ENCODE peak calls at places on chromosomes 1 and 21, in seven cellular contexts. S is kidney tubule cell, H is uterus, K is kidney, E is endothelial cell, C is H54, D is cardiac septum. A is an unnamed sample.

GRCh38 chr1:156813750-156814570 is 2.7 kb downstream of the SH2D2A start:
- DNase-seq in E (peak), C (no peak), D (peak), S (peak), H (peak), K (peak), A (peak)

GRCh38 chr1:226737819-226738420 is 1.2 kb downstream of the ITPKB start:
- DNase-seq in D (peak), E (peak), K (peak), H (peak), C (peak), S (peak), A (peak)

GRCh38 chr1:244049969-244050834 is 881 bp upstream of the ZBTB18 start:
- DNase-seq in H (no peak), D (no peak), S (peak), E (no peak), C (no peak), K (no peak), A (no peak)

GRCh38 chr1:25033030-25033827 is 103.2 kb upstream of the RUNX3 start:
- DNase-seq in K (peak), H (no peak), E (no peak), S (no peak), D (no peak), C (no peak), A (no peak)

GRCh38 chr1:63327417-63328139 is 5.2 kb downstream of the FOXD3 start:
- DNase-seq in S (peak), E (peak), C (peak), H (no peak), K (peak), D (peak), A (peak)

GRCh38 chr1:15191785-15192184 is 38.2 kb downstream of the TMEM51 start:
- DNase-seq in E (no peak), C (no peak), K (no peak), H (no peak), S (no peak), D (no peak), A (no peak)

GRCh38 chr1:157834430-157834829 is 7.2 kb downstream of the CD5L start:
- DNase-seq in D (no peak), S (no peak), H (no peak), C (no peak), K (no peak), E (no peak), A (no peak)

GRCh38 chr1:183945432-183946308 is 91.9 kb downstream of the COLGALT2 start:
- DNase-seq in S (no peak), H (no peak), D (no peak), C (no peak), E (no peak), K (no peak), A (peak)

GRCh38 chr21:14699433-14700410 is 153.6 kb upstream of the SAMSN1 start:
- DNase-seq in K (no peak), S (peak), E (no peak), H (no peak), D (no peak), C (no peak), A (no peak)

GRCh38 chr1:203673550-203674411 is 47.1 kb downstream of the ATP2B4 start:
- DNase-seq in E (peak), K (peak), S (peak), H (peak), D (no peak), C (peak), A (peak)

GRCh38 chr1:29870621-29871020 is 634.3 kb downstream of the PTPRU start:
- DNase-seq in E (no peak), S (no peak), C (no peak), D (peak), K (no peak), H (no peak), A (no peak)

GRCh38 chr1:111140680-111140967 is 601 bp downstream of the CEPT1 start:
- DNase-seq in C (peak), S (peak), H (no peak), E (peak), D (no peak), K (no peak), A (peak)

GRCh38 chr1:172167801-172168596 is 252.5 kb upstream of the C1orf105 start:
- DNase-seq in S (peak), D (no peak), K (no peak), E (no peak), C (no peak), H (no peak), A (peak)

GRCh38 chr1:111750856-111751255 is 4.8 kb upstream of the DDX20 start:
- DNase-seq in D (no peak), C (no peak), K (no peak), S (no peak), E (no peak), H (no peak), A (no peak)

GRCh38 chr1:230350208-230350921 is 75.8 kb downstream of the PGBD5 start:
- DNase-seq in E (no peak), K (no peak), C (peak), S (peak), D (no peak), H (no peak), A (no peak)

GRCh38 chr1:245334827-245335490 is 180.2 kb downstream of the KIF26B start:
- DNase-seq in S (no peak), K (no peak), E (no peak), D (no peak), H (no peak), C (no peak), A (no peak)

GRCh38 chr1:68141079-68141800 is 90.8 kb upstream of the DIRAS3 start:
- DNase-seq in K (no peak), S (peak), E (no peak), D (no peak), H (no peak), C (no peak), A (peak)

A was measured in fibroblast of villous mesenchyme.